ENCODE peak calls at places on chromosomes 6 and 20, in seven cellular contexts. Z is HCT116, O is dorsolateral prefrontal cortex, Q is colonic mucosa, C is ovary, M is uterus, J is body of pancreas. S is an unnamed sample.

GRCh38 chr6:164106345-164106769 is 691.8 kb downstream of the QKI start:
- DNase-seq in O (no peak), Z (no peak), C (no peak), J (no peak), M (no peak), Q (no peak), S (no peak)

GRCh38 chr20:50865114-50865513 is 66.1 kb downstream of the ADNP start:
- DNase-seq in Q (no peak), Z (no peak), O (no peak), J (no peak), M (no peak), C (no peak), S (no peak)

GRCh38 chr6:116764961-116765841 is at the start of gene FAM162B:
- DNase-seq in Z (no peak), J (peak), C (peak), M (peak), Q (peak), O (no peak), S (peak)

GRCh38 chr20:51331466-51331865 is 211.1 kb downstream of the NFATC2 start:
- DNase-seq in Q (no peak), Z (no peak), J (no peak), C (no peak), M (no peak), O (peak), S (no peak)

GRCh38 chr6:156242206-156242605 is 535.0 kb upstream of the ARID1B start:
- DNase-seq in C (no peak), Z (no peak), Q (no peak), J (no peak), O (no peak), M (no peak), S (no peak)

GRCh38 chr6:16339263-16339587 is 100.8 kb downstream of the GMPR start:
- DNase-seq in Z (no peak), C (no peak), J (no peak), M (no peak), O (no peak), Q (no peak), S (no peak)

GRCh38 chr6:70080443-70081062 is 214.2 kb downstream of the COL19A1 start:
- DNase-seq in O (no peak), J (no peak), C (no peak), M (no peak), Q (no peak), Z (no peak), S (no peak)

GRCh38 chr20:58309607-58310290 is at the start of gene RAB22A:
- DNase-seq in Z (peak), O (peak), J (peak), C (peak), M (peak), Q (peak), S (peak)

GRCh38 chr20:35695245-35695749 is 3.9 kb downstream of the NFS1 start:
- DNase-seq in Q (no peak), C (no peak), J (no peak), O (no peak), M (no peak), Z (no peak), S (no peak)

GRCh38 chr6:53999088-53999755 is 112.0 kb upstream of the MLIP start:
- DNase-seq in C (no peak), Q (no peak), Z (no peak), J (no peak), O (no peak), M (no peak), S (no peak)

GRCh38 chr20:32509639-32510066 is 75.5 kb downstream of the NOL4L start:
- DNase-seq in J (no peak), M (no peak), Q (no peak), C (no peak), Z (no peak), O (no peak), S (no peak)

GRCh38 chr20:10040070-10040970 is 5.5 kb downstream of the ANKEF1 start:
- DNase-seq in J (no peak), C (no peak), M (no peak), Q (no peak), Z (peak), O (no peak), S (peak)

GRCh38 chr20:10487354-10488115 is 52.4 kb downstream of the SLX4IP start:
- DNase-seq in M (no peak), C (no peak), J (no peak), O (no peak), Q (no peak), Z (no peak), S (no peak)

GRCh38 chr6:137271245-137272183 is 52.3 kb upstream of the IFNGR1 start:
- DNase-seq in O (no peak), Z (peak), Q (no peak), J (no peak), C (no peak), M (no peak), S (peak)

GRCh38 chr6:6591778-6592388 is 3.4 kb downstream of the LY86 start:
- DNase-seq in C (no peak), Q (no peak), O (no peak), M (no peak), J (no peak), Z (no peak), S (no peak)

GRCh38 chr6:6593876-6594275 is 5.4 kb downstream of the LY86 start:
- DNase-seq in J (no peak), Z (no peak), M (no peak), O (no peak), Q (no peak), C (no peak), S (no peak)

GRCh38 chr6:6595025-6595424 is 6.5 kb downstream of the LY86 start:
- DNase-seq in C (no peak), M (no peak), Q (no peak), Z (no peak), J (no peak), O (no peak), S (no peak)

GRCh38 chr6:6590530-6590929 is 2.0 kb downstream of the LY86 start:
- DNase-seq in Z (no peak), J (no peak), O (no peak), C (no peak), M (no peak), Q (no peak), S (no peak)

DNA sequence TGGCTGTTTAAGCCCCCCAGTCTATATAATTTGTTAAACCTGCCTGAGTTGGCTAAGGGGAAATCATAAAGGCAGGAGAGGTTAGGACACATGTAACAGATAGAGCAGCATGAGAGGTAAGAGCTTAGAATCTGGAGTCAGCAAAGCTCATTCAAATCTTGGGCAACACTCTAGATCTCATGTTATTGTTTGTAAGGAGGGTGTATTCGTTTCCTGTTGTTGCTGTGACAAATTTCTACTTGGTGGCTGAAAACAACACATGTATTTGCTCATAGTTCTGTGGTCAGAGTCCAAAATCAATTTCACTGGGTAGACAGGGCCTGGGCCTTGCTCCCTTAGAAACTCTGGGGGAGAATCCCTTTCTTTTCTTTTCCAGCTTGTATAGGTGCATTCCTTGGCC is 4.3 kb downstream of the LY86 start:
- DNase-seq in J (no peak), O (no peak), C (no peak), M (no peak), Q (no peak), Z (no peak), S (no peak)
- TF ChIP-seq CTCF in J (no peak), O (no peak), C (no peak), M (no peak), Q (no peak), Z (no peak), S (no peak)

GRCh38 chr6:139054001-139054400 is 25.5 kb downstream of the ABRACL start:
- DNase-seq in J (no peak), Z (no peak), M (no peak), Q (no peak), C (no peak), O (no peak), S (no peak)

GRCh38 chr6:139050770-139051313 is 22.3 kb downstream of the ABRACL start:
- DNase-seq in Z (no peak), M (no peak), O (no peak), C (peak), Q (no peak), J (no peak), S (no peak)

GRCh38 chr6:139047677-139048076 is 19.1 kb downstream of the ABRACL start:
- DNase-seq in O (no peak), Q (no peak), C (no peak), J (no peak), Z (no peak), M (no peak), S (no peak)

DNA sequence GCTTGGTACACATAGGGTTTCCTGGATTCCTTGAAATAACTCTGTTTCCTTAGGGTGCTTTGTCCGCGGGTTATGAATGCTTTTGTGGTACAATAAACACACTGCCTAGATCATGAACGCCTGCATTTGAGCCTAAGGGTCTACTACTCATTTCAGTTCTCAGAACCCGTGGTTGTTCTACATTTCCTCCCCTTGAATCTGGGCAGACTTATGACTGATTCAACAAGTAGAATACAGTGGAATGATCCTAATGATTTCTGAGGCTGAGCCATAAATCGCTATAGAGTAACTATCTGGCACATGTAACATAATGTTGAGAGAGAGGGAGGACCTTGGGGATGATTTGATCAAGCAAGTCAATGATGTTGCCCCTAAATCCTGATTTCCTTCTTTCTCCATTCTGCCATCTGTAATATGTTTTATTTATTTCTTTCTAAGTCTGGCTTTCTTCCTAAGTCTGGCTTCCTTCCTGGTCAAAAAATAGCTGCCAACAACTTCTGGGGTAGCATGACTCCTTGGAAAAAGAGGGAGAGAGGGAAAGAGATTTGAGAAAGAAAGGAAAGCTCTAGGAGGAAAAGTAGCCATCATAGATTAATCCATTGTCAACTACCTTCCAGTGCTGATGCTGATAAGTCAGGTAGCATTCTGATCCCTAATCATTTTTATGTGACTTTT is 23.0 kb downstream of the ABRACL start:
- DNase-seq in Q (no peak), Z (no peak), J (no peak), C (no peak), M (no peak), O (no peak), S (no peak)
- H3K27ac ChIP-seq in Q (no peak), Z (no peak), J (no peak), C (no peak), M (peak), O (no peak), S (no peak)

DNA sequence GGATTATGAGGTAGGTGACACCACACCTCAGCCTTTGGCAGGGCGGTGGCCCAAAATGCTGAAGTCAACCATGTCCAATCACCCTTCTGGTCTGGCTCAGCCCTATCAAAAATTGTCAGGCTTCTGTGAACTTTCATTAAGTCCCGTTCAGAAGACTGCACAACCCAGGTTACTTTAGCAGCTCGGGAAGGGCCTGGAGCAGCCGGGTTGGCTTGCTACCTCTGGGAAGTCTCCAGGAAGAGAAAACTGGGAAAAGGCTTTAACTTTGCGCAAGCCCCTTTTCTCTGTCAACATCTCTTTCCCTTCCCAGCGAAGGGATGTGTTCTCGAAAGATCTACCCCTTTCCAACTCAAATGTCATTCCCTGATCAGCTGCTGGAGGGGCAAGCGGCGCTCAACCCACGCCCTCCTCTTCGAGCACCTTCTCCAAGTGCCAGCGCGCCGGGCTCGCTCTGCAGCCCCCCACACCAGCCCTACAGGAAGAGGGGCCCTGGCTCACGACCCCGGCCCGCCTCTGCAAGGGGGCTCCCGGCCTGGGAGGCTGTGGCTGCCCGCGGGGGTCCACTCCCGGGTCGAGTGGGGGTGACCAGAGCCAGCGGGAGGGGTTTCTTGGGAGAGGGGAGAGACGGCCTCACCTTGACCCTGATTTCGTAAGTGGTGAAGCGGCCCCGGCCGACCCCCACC is 573 bp downstream of the SNX3 start:
- DNase-seq in Z (peak), O (peak), J (peak), Q (peak), C (peak), M (no peak), S (peak)
- TF ChIP-seq CTCF in Z (no peak), O (no peak), J (no peak), Q (no peak), C (no peak), M (no peak), S (no peak)

GRCh38 chr20:62354811-62355341 is 12.2 kb downstream of the LAMA5 start:
- DNase-seq in J (no peak), C (no peak), O (no peak), Q (no peak), Z (no peak), M (no peak), S (no peak)

GRCh38 chr20:62356143-62356947 is 10.8 kb downstream of the LAMA5 start:
- DNase-seq in Q (no peak), J (no peak), C (no peak), Z (no peak), M (no peak), O (peak), S (no peak)

GRCh38 chr20:62354031-62354808 is 12.9 kb downstream of the LAMA5 start:
- DNase-seq in M (no peak), Z (no peak), Q (no peak), J (no peak), C (no peak), O (no peak), S (no peak)

GRCh38 chr20:62356948-62357667 is 10.0 kb downstream of the LAMA5 start:
- DNase-seq in M (peak), O (peak), J (peak), Q (no peak), Z (no peak), C (peak), S (peak)

GRCh38 chr20:62355527-62356142 is 11.5 kb downstream of the LAMA5 start:
- DNase-seq in C (peak), Q (no peak), J (peak), O (no peak), M (peak), Z (no peak), S (no peak)
- H3K27ac ChIP-seq in C (peak), Q (peak), J (peak), O (peak), M (peak), Z (peak), S (peak)

GRCh38 chr6:121356575-121356974 is 22.3 kb upstream of the TBC1D32 start:
- DNase-seq in O (no peak), Q (no peak), Z (no peak), J (no peak), C (no peak), M (no peak), S (no peak)

GRCh38 chr6:121351911-121352310 is 17.6 kb upstream of the TBC1D32 start:
- DNase-seq in C (no peak), J (no peak), O (no peak), Q (no peak), Z (no peak), M (no peak), S (no peak)

GRCh38 chr6:121349596-121349995 is 15.3 kb upstream of the TBC1D32 start:
- DNase-seq in Z (no peak), Q (no peak), M (no peak), C (no peak), J (no peak), O (no peak), S (no peak)

GRCh38 chr6:121354764-121355163 is 20.5 kb upstream of the TBC1D32 start:
- DNase-seq in O (no peak), Z (no peak), Q (no peak), M (no peak), J (peak), C (no peak), S (no peak)
- TF ChIP-seq CTCF in O (no peak), Z (peak), Q (no peak), M (no peak), J (peak), C (no peak), S (peak)

DNA sequence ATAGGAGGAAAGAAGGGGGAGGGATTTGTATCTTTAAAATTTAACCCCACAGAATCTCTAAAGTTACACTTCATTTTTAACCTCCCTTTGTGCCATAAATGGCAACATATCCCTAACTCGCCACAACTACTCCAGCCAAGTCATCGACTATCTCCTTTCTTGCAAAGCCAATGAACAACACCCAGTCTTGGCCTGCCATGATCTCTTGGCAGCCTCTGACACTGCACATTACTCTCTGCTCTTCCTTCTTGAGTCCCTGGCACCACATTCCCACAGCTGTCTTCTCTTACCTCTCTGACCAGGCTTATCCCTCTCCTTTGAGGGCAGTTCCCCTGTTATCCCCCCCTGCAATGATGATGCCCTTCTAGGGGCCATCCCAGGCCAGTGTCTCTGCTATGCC is 42.5 kb downstream of the MBOAT1 start:
- DNase-seq in M (no peak), Q (no peak), Z (no peak), O (no peak), C (no peak), J (no peak), S (no peak)
- H3K27ac ChIP-seq in M (peak), Q (no peak), Z (no peak), O (no peak), C (no peak), J (no peak), S (no peak)

GRCh38 chr6:109447087-109447486 is 6.6 kb downstream of the SMPD2 start:
- DNase-seq in Q (no peak), Z (no peak), C (no peak), O (no peak), J (no peak), M (no peak), S (no peak)

GRCh38 chr6:109446072-109446471 is 5.5 kb downstream of the SMPD2 start:
- DNase-seq in C (no peak), J (no peak), O (no peak), Z (no peak), Q (peak), M (no peak), S (no peak)

GRCh38 chr6:109446541-109446940 is 6.0 kb downstream of the SMPD2 start:
- DNase-seq in O (no peak), J (no peak), Z (no peak), Q (no peak), C (no peak), M (no peak), S (no peak)

GRCh38 chr6:109443425-109443950 is 3.0 kb downstream of the SMPD2 start:
- DNase-seq in Q (no peak), O (no peak), C (no peak), M (no peak), J (no peak), Z (no peak), S (no peak)

GRCh38 chr6:109445382-109445781 is 4.9 kb downstream of the SMPD2 start:
- DNase-seq in C (no peak), O (no peak), M (no peak), Q (no peak), Z (no peak), J (no peak), S (no peak)
- TF ChIP-seq CTCF in C (no peak), O (no peak), M (no peak), Q (no peak), Z (peak), J (no peak), S (no peak)

DNA sequence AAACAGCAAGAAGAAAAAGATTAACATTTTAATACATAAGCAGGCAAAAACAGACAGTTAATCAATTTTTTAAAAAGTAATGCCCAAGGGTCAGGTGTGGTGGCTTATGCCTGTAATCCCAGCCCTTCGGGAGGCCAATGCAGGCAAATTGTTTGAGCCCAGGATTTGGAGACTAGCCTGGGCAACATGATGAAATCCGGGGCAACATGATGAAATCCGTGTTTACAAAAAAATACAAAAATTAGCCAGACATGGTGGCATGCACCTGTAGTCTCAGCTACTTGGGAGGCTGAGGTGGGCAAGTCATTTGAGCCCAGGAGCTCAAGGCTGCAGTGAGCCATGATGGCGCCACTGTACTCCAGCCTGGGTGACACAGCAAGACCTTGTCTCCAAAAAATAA is 94.1 kb upstream of the DST start:
- DNase-seq in O (no peak), Z (no peak), C (no peak), M (no peak), J (no peak), Q (no peak), S (no peak)
- H3K27ac ChIP-seq in O (no peak), Z (no peak), C (no peak), M (no peak), J (no peak), Q (no peak), S (no peak)